ENCODE peak calls at places on chromosomes 13 and 19, in five cellular contexts. A is IMR-90, F is H1, P is mesenchymal stem cell, Q is H9. J is an unnamed sample.

GRCh38 chr13:84661718-84662117 is 779.4 kb upstream of the SLITRK1 start:
- DNase-seq in A (peak; percentile 5), F (no peak), P (no peak), Q (no peak), J (no peak)

GRCh38 chr13:30618186-30618937 is 642 bp downstream of the USPL1 start:
- DNase-seq in A (no peak), F (no peak), P (peak; percentile 41), Q (no peak), J (peak; percentile 18)

GRCh38 chr19:57434386-57435061 is 601 bp upstream of the ZNF749 start:
- DNase-seq in A (no peak), F (peak; percentile 49), P (no peak), Q (peak; percentile 50), J (no peak)

GRCh38 chr19:38250821-38251563 is 5.2 kb downstream of the PPP1R14A start:
- DNase-seq in A (no peak), F (peak; percentile 70), P (peak; percentile 80), Q (peak; percentile 55), J (no peak)

GRCh38 chr19:29544656-29545360 is 19.0 kb downstream of the VSTM2B start:
- DNase-seq in A (no peak), F (peak; percentile 31), P (no peak), Q (peak; percentile 5), J (no peak)

GRCh38 chr19:10189631-10190425 is 4.9 kb downstream of the DNMT1 start:
- DNase-seq in A (peak; percentile 38), F (no peak), P (no peak), Q (no peak), J (no peak)

GRCh38 chr13:44908712-44909111 is 80.6 kb downstream of the NUFIP1 start:
- DNase-seq in A (no peak), F (no peak), P (no peak), Q (no peak), J (no peak)

GRCh38 chr19:41910240-41910991 is 17.8 kb downstream of the ERFL start:
- DNase-seq in A (no peak), F (no peak), P (no peak), Q (no peak), J (no peak)

GRCh38 chr19:17997969-17998826 is 9.8 kb upstream of the ARRDC2 start:
- DNase-seq in A (peak; percentile 24), F (peak; percentile 89), P (peak; percentile 48), Q (peak; percentile 72), J (no peak)

GRCh38 chr19:13007292-13008045 is 12.2 kb downstream of the NFIX start:
- DNase-seq in A (no peak), F (no peak), P (no peak), Q (no peak), J (no peak)

GRCh38 chr19:5001547-5002131 is 32.7 kb downstream of the KDM4B start:
- DNase-seq in A (peak; percentile 71), F (no peak), P (peak; percentile 55), Q (peak; percentile 61), J (no peak)

GRCh38 chr19:18417250-18418033 is 1.8 kb upstream of the SSBP4 start:
- DNase-seq in A (peak; percentile 73), F (peak; percentile 85), P (peak; percentile 93), Q (peak; percentile 85), J (peak; percentile 67)

DNA sequence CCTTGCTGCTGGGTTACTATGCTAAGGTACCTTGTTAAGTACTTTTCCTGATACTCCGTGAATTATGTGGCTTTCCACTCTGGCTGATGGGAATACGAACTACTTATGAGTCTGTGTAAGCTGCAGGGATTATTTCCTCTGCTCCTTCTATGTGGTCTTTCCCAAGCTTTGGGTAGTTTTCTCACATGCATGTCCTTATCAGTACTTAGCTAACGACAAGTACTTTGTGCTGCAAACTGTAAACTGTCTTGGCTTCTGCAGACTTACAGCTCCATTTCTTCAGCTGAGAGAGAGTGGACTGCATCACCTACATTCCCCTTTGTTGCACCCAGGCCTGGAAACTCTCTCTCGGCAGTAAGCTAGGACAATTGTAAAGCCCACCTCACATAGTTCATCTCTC is 76.6 kb downstream of the FGF9 start:
- DNase-seq in A (no peak), F (no peak), P (no peak), Q (no peak), J (no peak)
- H3K23ac ChIP-seq in A (no peak overlapping the region), F (no peak overlapping the region), P (no peak overlapping the region), Q (no peak overlapping the region), J (no peak overlapping the region)

GRCh38 chr13:28339419-28339818 is 155.5 kb downstream of the FLT1 start:
- DNase-seq in A (peak; percentile 85), F (no peak), P (peak; percentile 47), Q (no peak), J (no peak)

GRCh38 chr13:28338202-28338601 is 156.7 kb downstream of the FLT1 start:
- DNase-seq in A (no peak), F (no peak), P (peak; percentile 58), Q (no peak), J (no peak)

GRCh38 chr13:28338742-28339141 is 156.2 kb downstream of the FLT1 start:
- DNase-seq in A (no peak), F (no peak), P (no peak), Q (no peak), J (no peak)

GRCh38 chr13:28337196-28338045 is 157.5 kb downstream of the FLT1 start:
- DNase-seq in A (peak; percentile 89), F (no peak), P (peak; percentile 77), Q (no peak), J (no peak)

GRCh38 chr13:28340272-28340793 is 154.6 kb downstream of the FLT1 start:
- DNase-seq in A (peak; percentile 66), F (no peak), P (peak; percentile 31), Q (no peak), J (no peak)
- H3K23ac ChIP-seq in A (peak overlapping the region; percentile 70), F (no peak overlapping the region), P (no peak overlapping the region), Q (no peak overlapping the region), J (no peak overlapping the region)

GRCh38 chr13:49789961-49790360 is 2.5 kb downstream of the KPNA3 start:
- DNase-seq in A (no peak), F (no peak), P (no peak), Q (no peak), J (no peak)

GRCh38 chr13:49791214-49791752 is 1.2 kb downstream of the KPNA3 start:
- DNase-seq in A (peak; percentile 35), F (no peak), P (peak; percentile 35), Q (no peak), J (no peak)

GRCh38 chr13:49791753-49792549 is 531 bp downstream of the KPNA3 start:
- DNase-seq in A (peak; percentile 36), F (peak; percentile 64), P (peak; percentile 52), Q (peak; percentile 49), J (peak; percentile 54)

GRCh38 chr13:49792550-49793324 is at the start of gene KPNA3:
- DNase-seq in A (peak; percentile 96), F (peak; percentile 91), P (peak; percentile 96), Q (peak; percentile 96), J (peak; percentile 93)
- H3K23ac ChIP-seq in A (peak within 1 kb of the TSS; percentile 92), F (no peak within 1 kb of the TSS), P (no peak within 1 kb of the TSS), Q (no peak within 1 kb of the TSS), J (peak within 1 kb of the TSS; percentile 60)

GRCh38 chr13:114111577-114111976 is 20.8 kb downstream of the RASA3 start:
- DNase-seq in A (peak; percentile 97), F (no peak), P (peak; percentile 99), Q (no peak), J (no peak)

GRCh38 chr13:114108894-114109293 is 23.5 kb downstream of the RASA3 start:
- DNase-seq in A (no peak), F (no peak), P (no peak), Q (no peak), J (no peak)

GRCh38 chr13:114108141-114108761 is 24.2 kb downstream of the RASA3 start:
- DNase-seq in A (no peak), F (no peak), P (no peak), Q (no peak), J (no peak)

GRCh38 chr13:114110091-114110829 is 22.2 kb downstream of the RASA3 start:
- DNase-seq in A (no peak), F (no peak), P (peak; percentile 61), Q (peak; percentile 73), J (no peak)

GRCh38 chr13:114109646-114110045 is 22.8 kb downstream of the RASA3 start:
- DNase-seq in A (no peak), F (no peak), P (no peak), Q (no peak), J (no peak)
- H3K23ac ChIP-seq in A (peak overlapping the region; percentile 58), F (no peak overlapping the region), P (no peak overlapping the region), Q (no peak overlapping the region), J (no peak overlapping the region)

J was measured in neuronal stem cell.